ENCODE peak calls at places on chromosomes 1 and 21, in eight cellular contexts. S is adrenal gland, N is SK-N-SH, J is PC-9, Q is heart left ventricle, O is thyroid gland, V is IMR-90, L is ovary. B is an unnamed sample. For H3K4me1, the result is how much of the 10 kb centered on the place peaks cover.

GRCh38 chr1:29984107-29984506 is 739.3 kb downstream of the MATN1 start:
- DNase-seq in S (no peak), N (no peak), J (peak), Q (no peak), O (no peak), V (no peak), L (no peak), B (no peak)

GRCh38 chr1:205976708-205977107 is 26.5 kb downstream of the RAB7B start:
- DNase-seq in S (peak), N (no peak), J (peak), Q (peak), O (peak), V (peak), L (no peak), B (no peak)

GRCh38 chr1:89598450-89599331 is 34.2 kb upstream of the LRRC8C start:
- DNase-seq in S (no peak), N (peak), J (no peak), Q (no peak), O (no peak), V (peak), L (no peak), B (peak)

GRCh38 chr1:97277891-97278662 is 556.5 kb downstream of the PTBP2 start:
- DNase-seq in S (no peak), N (no peak), J (peak), Q (no peak), O (no peak), V (peak), L (no peak), B (peak)

GRCh38 chr1:1573843-1574720 is 581 bp downstream of the SSU72 start:
- DNase-seq in S (peak), N (peak), J (peak), Q (peak), O (peak), V (peak), L (peak), B (peak)

GRCh38 chr1:230186874-230187273 is 119.8 kb downstream of the GALNT2 start:
- DNase-seq in S (no peak), N (no peak), J (no peak), Q (no peak), O (no peak), V (no peak), L (no peak), B (no peak)

GRCh38 chr21:44925027-44925755 is 4.5 kb upstream of the ITGB2 start:
- DNase-seq in S (no peak), N (no peak), J (no peak), Q (no peak), O (no peak), V (peak), L (no peak), B (peak)

GRCh38 chr1:145545055-145545454 is 62.7 kb upstream of the GPR89A start:
- DNase-seq in S (no peak), N (no peak), J (no peak), Q (no peak), O (no peak), V (peak), L (no peak), B (no peak)

GRCh38 chr1:246779561-246780175 is 55.5 kb downstream of the SCCPDH start:
- DNase-seq in S (no peak), N (no peak), J (no peak), Q (no peak), O (no peak), V (no peak), L (no peak), B (no peak)

GRCh38 chr1:246778663-246779062 is 54.5 kb downstream of the SCCPDH start:
- DNase-seq in S (no peak), N (no peak), J (no peak), Q (no peak), O (no peak), V (no peak), L (no peak), B (no peak)

GRCh38 chr1:246780264-246780663 is 56.1 kb downstream of the SCCPDH start:
- DNase-seq in S (no peak), N (no peak), J (no peak), Q (no peak), O (no peak), V (no peak), L (no peak), B (no peak)

GRCh38 chr1:246782120-246782900 is 58.1 kb downstream of the SCCPDH start:
- DNase-seq in S (peak), N (peak), J (no peak), Q (peak), O (no peak), V (peak), L (peak), B (peak)

DNA sequence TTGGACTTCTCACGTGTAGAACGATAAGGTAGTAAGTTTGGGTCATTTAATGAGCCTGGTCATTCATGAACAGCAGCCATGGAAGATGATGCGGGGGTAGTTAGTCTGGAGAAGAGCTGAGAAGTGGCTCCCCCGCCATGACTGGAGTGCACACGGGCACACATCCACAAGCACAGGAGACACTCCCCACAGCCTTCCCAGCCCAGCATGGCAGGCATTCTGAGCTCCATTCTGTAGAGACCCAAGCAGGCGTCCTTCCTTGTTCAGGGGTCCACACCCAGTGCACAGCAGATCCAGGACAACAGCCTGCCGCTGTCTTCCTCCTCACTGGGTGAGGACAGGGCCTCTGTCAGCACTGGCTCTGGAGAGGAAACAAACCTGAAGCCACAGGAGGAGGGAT is 57.0 kb downstream of the SCCPDH start:
- DNase-seq in S (no peak), N (no peak), J (no peak), Q (no peak), O (no peak), V (no peak), L (no peak), B (no peak)
- H3K27ac ChIP-seq in S (no peak), N (no peak), J (no peak), Q (no peak), O (no peak), V (no peak), L (no peak), B (no peak)

GRCh38 chr1:143691400-143691891 is 280.3 kb downstream of the FAM72C start:
- DNase-seq in S (no peak), N (no peak), J (no peak), Q (no peak), O (no peak), V (peak), L (no peak), B (no peak)
- H3K4me3 ChIP-seq in S (no peak), N (peak), J (no peak), Q (no peak), O (no peak), V (no peak), L (no peak), B (no peak)

GRCh38 chr1:201026746-201027145 is 3.2 kb upstream of the KIF21B start:
- DNase-seq in S (no peak), N (no peak), J (no peak), Q (no peak), O (no peak), V (no peak), L (no peak), B (no peak)
- H3K4me1 ChIP-seq in S (under half), N (under half), J (under half), Q (under half), O (under half), V (under half), L (under half), B (under half)

GRCh38 chr1:13616234-13616633 is 32.6 kb downstream of the PDPN start:
- DNase-seq in S (no peak), N (no peak), J (no peak), Q (no peak), O (no peak), V (peak), L (no peak), B (no peak)

GRCh38 chr1:13617773-13618172 is 34.1 kb downstream of the PDPN start:
- DNase-seq in S (no peak), N (no peak), J (no peak), Q (no peak), O (no peak), V (no peak), L (no peak), B (no peak)

GRCh38 chr1:13619909-13620308 is 36.3 kb downstream of the PDPN start:
- DNase-seq in S (no peak), N (no peak), J (no peak), Q (no peak), O (no peak), V (no peak), L (no peak), B (no peak)

GRCh38 chr1:13617108-13617507 is 33.5 kb downstream of the PDPN start:
- DNase-seq in S (no peak), N (no peak), J (no peak), Q (no peak), O (no peak), V (no peak), L (no peak), B (no peak)

DNA sequence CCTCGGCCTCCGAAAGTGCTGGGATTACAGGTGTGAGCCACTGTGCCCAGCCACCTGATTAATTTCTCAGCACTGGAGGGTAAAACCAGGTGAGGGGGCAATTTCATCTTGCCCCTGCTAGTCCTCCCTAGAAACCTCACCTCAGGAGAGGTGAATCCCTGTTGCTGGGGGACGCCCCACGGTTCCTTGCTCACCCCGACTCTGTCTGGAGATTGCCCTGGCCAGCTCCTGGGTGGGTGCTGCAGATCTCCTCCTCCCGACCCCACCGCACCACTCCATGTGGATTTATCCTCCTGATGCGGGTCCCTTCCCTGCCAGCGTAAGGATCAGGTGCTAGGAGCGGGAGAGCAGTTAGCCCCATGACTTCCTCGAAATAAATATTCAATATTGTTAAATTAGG is 34.9 kb downstream of the PDPN start:
- DNase-seq in S (no peak), N (no peak), J (no peak), Q (no peak), O (no peak), V (no peak), L (no peak), B (no peak)
- H3K27ac ChIP-seq in S (no peak), N (no peak), J (no peak), Q (no peak), O (no peak), V (no peak), L (peak), B (no peak)

B was measured in SJSA1.